ENCODE peak calls at places on chromosome 21, in five cellular contexts. W, Z, U, H and I are unnamed samples.

GRCh38 chr21:44349847-44350772 is 3.3 kb upstream of the TRPM2 start:
- DNase-seq in W (no peak), Z (no peak), H (no peak), U (no peak), I (no peak)

GRCh38 chr21:31268090-31268489 is 76.0 kb downstream of the TIAM1 start:
- DNase-seq in U (no peak), Z (no peak), H (no peak), W (no peak), I (no peak)

GRCh38 chr21:44969965-44970755 is 30.3 kb downstream of the SLX9 start:
- DNase-seq in W (no peak), H (no peak), Z (no peak), U (no peak), I (no peak)

GRCh38 chr21:25080706-25081495 is 526.4 kb downstream of the MRPL39 start:
- DNase-seq in W (no peak), Z (no peak), U (no peak), H (no peak), I (no peak)

GRCh38 chr21:31221051-31221450 is 123.0 kb downstream of the TIAM1 start:
- DNase-seq in U (no peak), W (no peak), H (no peak), Z (no peak), I (no peak)

GRCh38 chr21:44942566-44942965 is 2.7 kb downstream of the SLX9 start:
- DNase-seq in H (no peak), U (no peak), W (no peak), Z (no peak), I (no peak)

GRCh38 chr21:39120876-39121599 is 62.2 kb downstream of the PSMG1 start:
- DNase-seq in W (no peak), U (peak; percentile 35), Z (no peak), H (no peak), I (no peak)

GRCh38 chr21:39125752-39126485 is 57.3 kb downstream of the PSMG1 start:
- DNase-seq in Z (no peak), U (peak; percentile 69), H (no peak), W (peak; percentile 45), I (peak; percentile 80)

GRCh38 chr21:44354001-44354405 is 582 bp downstream of the TRPM2 start:
- DNase-seq in W (no peak), U (no peak), H (no peak), Z (no peak), I (no peak)

GRCh38 chr21:26715878-26716506 is 129.2 kb downstream of the ADAMTS1 start:
- DNase-seq in H (no peak), U (peak; percentile 79), W (no peak), Z (peak; percentile 22), I (peak; percentile 6)

GRCh38 chr21:26843912-26844257 is 1.3 kb downstream of the ADAMTS1 start:
- DNase-seq in H (no peak), U (no peak), Z (no peak), W (no peak), I (no peak)

GRCh38 chr21:16108561-16109070 is 378.8 kb downstream of the USP25 start:
- DNase-seq in H (no peak), U (no peak), W (no peak), Z (no peak), I (no peak)
- TF ChIP-seq SRF in H (no peak), U (no peak), W (no peak), Z (no peak), I (no peak)

GRCh38 chr21:43289966-43290365 is 121.2 kb downstream of the CRYAA start:
- DNase-seq in H (no peak), Z (no peak), W (no peak), U (no peak), I (no peak)

GRCh38 chr21:43286196-43286595 is 117.4 kb downstream of the CRYAA start:
- DNase-seq in U (no peak), Z (no peak), H (no peak), W (no peak), I (no peak)

GRCh38 chr21:43287111-43287973 is 118.5 kb downstream of the CRYAA start:
- DNase-seq in H (peak; percentile 19), Z (peak; percentile 41), W (no peak), U (no peak), I (no peak)

GRCh38 chr21:43289442-43289841 is 120.6 kb downstream of the CRYAA start:
- DNase-seq in W (no peak), H (no peak), Z (no peak), U (no peak), I (no peak)

GRCh38 chr21:43287974-43288755 is 119.4 kb downstream of the CRYAA start:
- DNase-seq in Z (no peak), U (no peak), W (no peak), H (no peak), I (peak; percentile 94)
- TF ChIP-seq SRF in Z (no peak), U (no peak), W (no peak), H (no peak), I (no peak)

DNA sequence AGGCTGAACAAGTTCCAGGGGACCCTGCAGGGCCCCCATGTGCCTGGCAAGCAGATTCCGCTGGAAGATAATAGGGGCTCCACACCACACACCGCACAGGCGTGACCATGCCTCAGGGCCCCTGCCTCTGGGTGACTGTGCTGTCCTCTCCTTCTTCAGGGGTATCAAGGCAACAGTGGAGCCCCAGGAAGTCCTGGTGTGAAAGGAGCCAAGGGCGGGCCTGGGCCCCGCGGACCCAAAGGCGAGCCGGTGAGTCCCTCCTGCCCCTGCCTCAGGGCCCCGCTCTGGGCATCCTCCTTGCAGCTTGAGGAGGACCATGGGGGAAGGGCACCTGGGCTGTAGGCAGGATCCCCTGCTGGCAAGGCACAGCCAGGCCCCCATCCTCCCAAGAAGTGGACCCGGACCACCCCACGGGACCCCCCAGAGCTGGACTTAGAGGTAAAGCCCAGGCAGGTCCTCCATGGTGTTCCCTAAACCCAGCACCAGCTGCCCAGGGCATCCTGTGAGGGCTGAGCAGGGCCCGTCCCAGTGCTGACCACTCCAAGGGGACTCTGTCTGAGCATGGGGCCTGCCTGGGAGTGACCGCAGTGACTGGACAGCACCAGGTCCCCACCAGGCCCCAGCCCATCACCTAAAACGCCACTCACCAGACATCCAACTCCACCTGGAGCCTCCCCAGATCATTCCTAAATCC is 21.1 kb downstream of the COL6A2 start:
- DNase-seq in H (no peak), Z (no peak), U (peak; percentile 41), W (no peak), I (no peak)
- TF ChIP-seq SRF in H (no peak), Z (no peak), U (no peak), W (no peak), I (no peak)

GRCh38 chr21:41251961-41252642 is 64.5 kb upstream of the FAM3B start:
- DNase-seq in W (no peak), Z (no peak), H (no peak), U (no peak), I (no peak)

GRCh38 chr21:41247976-41248545 is 68.5 kb upstream of the FAM3B start:
- DNase-seq in W (no peak), H (no peak), Z (no peak), U (no peak), I (no peak)

GRCh38 chr21:41247561-41247968 is 69.0 kb upstream of the FAM3B start:
- DNase-seq in Z (peak; percentile 26), H (no peak), U (peak; percentile 29), W (no peak), I (peak; percentile 28)

GRCh38 chr21:41249476-41249875 is 67.1 kb upstream of the FAM3B start:
- DNase-seq in H (no peak), Z (no peak), U (no peak), W (no peak), I (no peak)

DNA sequence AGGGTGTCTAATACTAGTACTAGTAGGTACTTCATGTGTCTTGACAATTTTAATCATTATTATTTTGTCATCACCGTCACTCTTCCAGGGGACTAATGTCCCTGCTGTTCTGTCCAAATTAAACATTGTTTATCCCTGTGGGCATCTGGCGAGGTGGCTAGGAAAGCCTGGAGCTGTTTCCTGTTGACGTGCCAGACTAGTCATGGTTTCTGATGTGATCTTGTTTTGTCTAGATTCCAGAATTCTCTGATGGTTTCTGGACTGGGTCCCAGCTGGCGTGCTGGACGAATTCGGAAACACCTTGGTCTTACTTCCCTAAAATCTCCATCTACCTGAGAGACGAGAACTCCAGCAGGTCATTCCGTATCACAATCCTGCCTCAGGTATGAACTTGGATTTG is 66.1 kb upstream of the FAM3B start:
- DNase-seq in H (no peak), W (no peak), U (no peak), Z (no peak), I (no peak)
- TF ChIP-seq SRF in H (no peak), W (no peak), U (no peak), Z (no peak), I (no peak)

DNA sequence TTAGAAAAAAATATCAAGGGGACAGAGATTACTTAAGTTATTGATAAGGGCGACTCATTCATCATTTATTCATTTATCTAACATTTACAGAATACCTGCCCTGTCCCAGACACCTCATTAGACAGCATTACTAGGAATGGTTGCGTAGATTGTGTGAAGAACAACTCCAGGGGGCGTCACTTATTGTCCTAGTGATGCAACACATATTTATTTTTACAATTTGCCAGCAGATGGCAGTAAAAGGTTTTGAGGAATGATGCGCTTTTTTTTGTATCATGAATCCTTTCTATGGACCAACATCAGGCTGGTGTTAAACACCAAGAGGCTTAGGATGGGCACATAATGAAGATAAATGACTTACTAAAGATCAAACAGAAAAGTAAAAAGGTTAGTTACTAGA is 5.5 kb downstream of the NCAM2 start:
- DNase-seq in H (no peak), W (peak; percentile 6), Z (peak; percentile 31), U (no peak), I (peak; percentile 29)
- TF ChIP-seq SRF in H (no peak), W (no peak), Z (no peak), U (no peak), I (no peak)

GRCh38 chr21:34988625-34989024 is 60.5 kb downstream of the RUNX1 start:
- DNase-seq in W (no peak), H (no peak), U (no peak), Z (no peak), I (no peak)
- TF ChIP-seq SRF in W (no peak), H (no peak), U (no peak), Z (no peak), I (no peak)

GRCh38 chr21:33541105-33541711 is 709 bp downstream of the GART start:
- DNase-seq in Z (peak; percentile 34), W (no peak), U (no peak), H (peak; percentile 13), I (peak; percentile 24)
- TF ChIP-seq SRF in Z (no peak), W (no peak), U (no peak), H (no peak), I (no peak)

GRCh38 chr21:37982496-37983318 is 66.5 kb upstream of the KCNJ6 start:
- DNase-seq in U (no peak), H (no peak), W (no peak), Z (no peak), I (no peak)
- TF ChIP-seq SRF in U (no peak), H (no peak), W (no peak), Z (no peak), I (no peak)